ENCODE peak calls at places on chromosome 6, in four cellular contexts. One of them, this sample, is unnamed.

GRCh38 chr6:50829898-50830439 is 11.3 kb downstream of the TFAP2B start:
- DNase-seq in lung: no peak
- DNase-seq in RWPE1: no peak
- DNase-seq in astrocyte: no peak
- DNase-seq in this sample: no peak

GRCh38 chr6:41894366-41895299 is 542 bp downstream of the USP49 start:
- DNase-seq in lung: no peak
- DNase-seq in astrocyte: peak
- DNase-seq in RWPE1: peak
- DNase-seq in this sample: peak

GRCh38 chr6:47182291-47182957 is 127.3 kb downstream of the TNFRSF21 start:
- DNase-seq in RWPE1: no peak
- DNase-seq in lung: peak
- DNase-seq in astrocyte: no peak
- DNase-seq in this sample: no peak

GRCh38 chr6:105681061-105681460 is 278.2 kb upstream of the PREP start:
- DNase-seq in RWPE1: no peak
- DNase-seq in astrocyte: no peak
- DNase-seq in lung: no peak
- DNase-seq in this sample: no peak

GRCh38 chr6:7390218-7390878 is 740 bp downstream of the RIOK1 start:
- DNase-seq in lung: no peak
- DNase-seq in astrocyte: peak
- DNase-seq in RWPE1: no peak
- DNase-seq in this sample: no peak

GRCh38 chr6:137913434-137913833 is 46.4 kb downstream of the TNFAIP3 start:
- DNase-seq in lung: no peak
- DNase-seq in astrocyte: no peak
- DNase-seq in RWPE1: no peak
- DNase-seq in this sample: no peak

GRCh38 chr6:109182590-109182989 is 87.3 kb downstream of the CEP57L1 start:
- DNase-seq in lung: no peak
- DNase-seq in RWPE1: no peak
- DNase-seq in astrocyte: no peak
- DNase-seq in this sample: no peak

GRCh38 chr6:169848946-169849345 is 97.5 kb downstream of the ERMARD start:
- DNase-seq in RWPE1: no peak
- DNase-seq in astrocyte: no peak
- DNase-seq in lung: no peak
- DNase-seq in this sample: no peak

GRCh38 chr6:27605401-27606342 is 132.8 kb upstream of the ZNF184 start:
- DNase-seq in RWPE1: no peak
- DNase-seq in astrocyte: peak
- DNase-seq in lung: no peak
- DNase-seq in this sample: peak

GRCh38 chr6:89311853-89312531 is 3.1 kb downstream of the GABRR2 start:
- DNase-seq in astrocyte: peak
- DNase-seq in lung: peak
- DNase-seq in RWPE1: peak
- DNase-seq in this sample: peak

GRCh38 chr6:85459224-85459901 is 9.5 kb downstream of the NT5E start:
- DNase-seq in astrocyte: peak
- DNase-seq in lung: no peak
- DNase-seq in RWPE1: peak
- DNase-seq in this sample: peak

GRCh38 chr6:119024111-119024510 is 54.4 kb downstream of the FAM184A start:
- DNase-seq in RWPE1: no peak
- DNase-seq in astrocyte: no peak
- DNase-seq in lung: no peak
- DNase-seq in this sample: no peak

GRCh38 chr6:35484921-35485392 is 11.9 kb downstream of the TEAD3 start:
- DNase-seq in lung: no peak
- DNase-seq in RWPE1: peak
- DNase-seq in astrocyte: no peak
- DNase-seq in this sample: no peak

GRCh38 chr6:143962644-143962929 is 45.5 kb downstream of the PLAGL1 start:
- DNase-seq in astrocyte: peak
- DNase-seq in lung: no peak
- DNase-seq in RWPE1: peak
- DNase-seq in this sample: peak

GRCh38 chr6:10733151-10733715 is 10.4 kb downstream of the TMEM14C start:
- DNase-seq in astrocyte: peak
- DNase-seq in RWPE1: no peak
- DNase-seq in lung: no peak
- DNase-seq in this sample: no peak

GRCh38 chr6:41049548-41049947 is 3.5 kb upstream of the APOBEC2 start:
- DNase-seq in RWPE1: no peak
- DNase-seq in lung: no peak
- DNase-seq in astrocyte: no peak
- DNase-seq in this sample: no peak

GRCh38 chr6:29502597-29502996 is 14.8 kb upstream of the MAS1L start:
- DNase-seq in astrocyte: no peak
- DNase-seq in lung: peak
- DNase-seq in RWPE1: no peak
- DNase-seq in this sample: peak

GRCh38 chr6:169964440-169965212 is 213.2 kb downstream of the ERMARD start:
- DNase-seq in RWPE1: no peak
- DNase-seq in lung: peak
- DNase-seq in astrocyte: no peak
- DNase-seq in this sample: no peak

GRCh38 chr6:32166411-32167061 is 2.1 kb downstream of the EGFL8 start:
- DNase-seq in astrocyte: no peak
- DNase-seq in RWPE1: no peak
- DNase-seq in lung: no peak
- DNase-seq in this sample: no peak

GRCh38 chr6:107536183-107536582 is 46.3 kb downstream of the SOBP start:
- DNase-seq in RWPE1: no peak
- DNase-seq in astrocyte: no peak
- DNase-seq in lung: no peak
- DNase-seq in this sample: no peak

DNA sequence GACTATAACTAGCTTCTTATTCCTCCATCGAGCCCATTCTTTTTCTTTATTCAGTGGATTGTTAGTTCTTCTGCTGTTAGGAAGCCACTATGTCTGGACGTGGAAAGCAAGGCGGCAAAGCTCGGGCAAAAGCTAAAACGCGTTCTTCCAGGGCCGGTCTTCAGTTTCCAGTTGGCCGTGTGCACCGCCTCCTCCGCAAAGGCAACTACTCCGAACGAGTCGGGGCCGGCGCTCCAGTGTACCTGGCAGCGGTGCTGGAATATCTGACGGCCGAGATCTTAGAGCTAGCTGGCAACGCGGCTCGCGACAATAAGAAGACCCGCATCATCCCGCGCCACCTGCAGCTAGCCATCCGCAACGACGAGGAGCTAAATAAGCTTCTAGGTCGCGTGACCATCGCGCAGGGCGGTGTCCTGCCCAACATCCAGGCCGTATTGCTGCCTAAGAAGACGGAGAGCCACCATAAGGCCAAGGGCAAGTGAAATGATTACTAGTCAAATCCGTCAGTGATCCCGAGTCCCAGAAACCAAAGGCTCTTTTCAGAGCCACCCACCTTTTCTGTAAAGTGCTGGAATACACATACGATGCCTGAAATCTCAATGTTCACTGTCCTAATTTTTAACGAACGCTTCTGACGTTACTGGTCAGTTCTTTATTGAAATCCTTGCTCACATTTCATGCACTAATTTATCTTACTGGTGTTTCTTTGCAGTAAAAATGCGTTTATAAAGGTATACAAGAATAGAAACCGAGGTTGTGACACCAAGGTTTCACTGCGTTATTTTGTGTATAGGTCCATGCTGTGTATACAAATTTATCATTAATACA is 129.9 kb downstream of the HFE start:
- DNase-seq in lung: peak
- DNase-seq in astrocyte: peak
- DNase-seq in RWPE1: no peak
- DNase-seq in this sample: peak
- TF ChIP-seq CTCF in lung: no peak
- TF ChIP-seq CTCF in astrocyte: peak
- TF ChIP-seq CTCF in RWPE1: peak
- TF ChIP-seq CTCF in this sample: peak

DNA sequence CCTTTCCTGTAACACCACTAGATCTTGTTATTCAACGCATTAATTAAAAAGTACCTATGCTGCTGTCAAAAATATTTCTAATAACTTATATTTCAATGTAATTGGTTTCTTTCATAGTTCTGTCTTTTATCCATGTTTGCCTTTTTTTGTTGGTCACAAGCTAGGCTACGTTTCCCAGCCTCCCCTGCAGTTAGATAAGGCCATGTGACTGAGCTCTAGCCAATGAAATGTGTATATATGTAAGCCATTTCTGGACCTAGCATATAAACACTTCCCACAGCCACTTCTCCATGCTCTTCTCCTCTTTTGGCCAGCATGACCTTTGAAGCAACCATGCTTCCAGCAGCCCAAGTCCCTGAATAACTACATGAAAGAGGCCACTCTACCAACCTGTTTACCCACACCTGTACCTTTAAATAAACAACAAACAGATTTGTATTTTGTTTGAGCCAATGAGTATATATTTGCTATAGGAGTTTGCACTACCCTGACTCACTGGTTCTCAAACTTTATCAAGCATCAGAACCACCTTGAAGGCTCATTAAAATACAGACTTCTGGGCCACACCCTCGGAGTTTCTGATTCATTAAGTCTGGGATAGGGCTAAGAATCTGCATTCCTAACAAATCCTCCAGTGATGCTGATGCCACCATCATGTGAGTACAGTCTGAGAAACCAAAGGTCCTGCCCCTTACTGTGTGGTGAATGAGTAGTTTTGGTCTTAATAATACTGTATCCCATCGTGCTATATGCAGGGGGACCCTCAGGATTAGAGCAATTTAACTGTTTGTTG is 45.6 kb upstream of the BEND6 start:
- DNase-seq in astrocyte: peak
- DNase-seq in lung: no peak
- DNase-seq in RWPE1: no peak
- DNase-seq in this sample: no peak
- TF ChIP-seq CTCF in astrocyte: no peak
- TF ChIP-seq CTCF in lung: no peak
- TF ChIP-seq CTCF in RWPE1: no peak
- TF ChIP-seq CTCF in this sample: no peak

GRCh38 chr6:126069457-126069856 is 83.1 kb downstream of the TRMT11 start:
- DNase-seq in astrocyte: no peak
- DNase-seq in RWPE1: no peak
- DNase-seq in lung: no peak
- DNase-seq in this sample: peak
- TF ChIP-seq CTCF in astrocyte: no peak
- TF ChIP-seq CTCF in RWPE1: no peak
- TF ChIP-seq CTCF in lung: no peak
- TF ChIP-seq CTCF in this sample: no peak

DNA sequence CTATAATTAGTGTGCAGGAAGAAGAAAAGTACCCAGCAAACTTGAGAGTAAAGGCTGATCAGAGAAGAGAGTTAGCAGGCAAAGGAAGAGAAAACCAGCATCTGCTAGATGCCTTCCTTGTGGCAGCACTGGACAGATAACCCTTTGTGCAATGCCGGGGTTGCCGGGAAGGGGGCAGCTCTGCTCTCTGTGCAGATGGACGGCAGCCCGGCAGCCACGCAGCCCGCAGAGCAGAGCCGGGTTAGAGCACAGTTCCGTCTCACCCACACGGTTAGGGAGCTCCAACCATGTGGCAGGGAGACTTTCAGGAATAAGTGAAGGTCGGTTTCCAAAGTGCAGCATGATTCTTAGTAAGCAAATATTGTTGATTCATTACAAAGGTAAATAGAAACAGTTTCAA is 80.0 kb upstream of the RPS6KA2 start:
- DNase-seq in lung: peak
- DNase-seq in RWPE1: no peak
- DNase-seq in astrocyte: no peak
- DNase-seq in this sample: peak
- TF ChIP-seq CTCF in lung: no peak
- TF ChIP-seq CTCF in RWPE1: no peak
- TF ChIP-seq CTCF in astrocyte: peak
- TF ChIP-seq CTCF in this sample: peak

GRCh38 chr6:113854531-113855499 is 2.3 kb upstream of the MARCKS start:
- DNase-seq in RWPE1: peak
- DNase-seq in lung: peak
- DNase-seq in astrocyte: peak
- DNase-seq in this sample: peak
- TF ChIP-seq CTCF in RWPE1: no peak
- TF ChIP-seq CTCF in lung: no peak
- TF ChIP-seq CTCF in astrocyte: no peak
- TF ChIP-seq CTCF in this sample: peak